ENCODE peak calls at places on chromosomes 12 and 14, in eight cellular contexts. C is lower lobe of right lung, X is gastrocnemius medialis, A is uterus, D is OCI-LY7, M is PC-3, V is psoas muscle, Q is tibial nerve. F is an unnamed sample. For H3K4me1, the result is how much of the 10 kb centered on the place peaks cover.

GRCh38 chr12:96078281-96078761 is 42.9 kb upstream of the LTA4H start:
- DNase-seq in M (no peak), V (peak), Q (no peak), A (peak), C (peak), D (no peak), X (peak), F (peak)

GRCh38 chr12:3199551-3200031 is 122.4 kb downstream of the TSPAN9 start:
- DNase-seq in X (no peak), V (no peak), D (no peak), Q (no peak), M (peak), A (peak), C (no peak), F (peak)

GRCh38 chr12:27966870-27967269 is 5.7 kb downstream of the PTHLH start:
- DNase-seq in X (no peak), C (no peak), V (no peak), Q (no peak), M (peak), A (no peak), D (no peak), F (no peak)

GRCh38 chr14:87615822-87616679 is 376.9 kb downstream of the GALC start:
- DNase-seq in Q (peak), M (peak), C (no peak), V (no peak), X (peak), D (peak), A (peak), F (peak)

GRCh38 chr14:54976316-54976715 is 50.6 kb downstream of the WDHD1 start:
- DNase-seq in M (peak), V (no peak), C (no peak), Q (no peak), D (no peak), A (no peak), X (no peak), F (no peak)

GRCh38 chr14:56811596-56812363 is 1.5 kb upstream of the OTX2 start:
- DNase-seq in X (no peak), V (no peak), M (no peak), C (no peak), Q (no peak), D (no peak), A (no peak), F (no peak)

GRCh38 chr14:25833341-25834121 is 764.3 kb downstream of the NOVA1 start:
- DNase-seq in V (no peak), X (no peak), A (peak), M (peak), C (no peak), Q (no peak), D (peak), F (no peak)

GRCh38 chr14:74867673-74868072 is 8.3 kb downstream of the PROX2 start:
- DNase-seq in M (no peak), A (no peak), Q (no peak), V (no peak), D (no peak), X (no peak), C (no peak), F (no peak)

GRCh38 chr14:74562515-74563232 is 49.4 kb downstream of the LTBP2 start:
- DNase-seq in A (no peak), X (no peak), M (no peak), D (no peak), V (peak), C (no peak), Q (no peak), F (no peak)

GRCh38 chr14:22334627-22335026 is 254.4 kb downstream of the DAD1 start:
- DNase-seq in A (no peak), V (no peak), X (no peak), D (no peak), C (no peak), M (peak), Q (no peak), F (no peak)

GRCh38 chr12:101670007-101670671 is 27.3 kb upstream of the CHPT1 start:
- DNase-seq in V (no peak), D (peak), A (no peak), M (peak), Q (no peak), X (peak), C (no peak), F (no peak)

GRCh38 chr12:95712269-95712668 is 78.3 kb downstream of the NTN4 start:
- DNase-seq in C (no peak), X (no peak), A (no peak), V (no peak), M (no peak), D (no peak), Q (no peak), F (no peak)

GRCh38 chr14:20612403-20612802 is 21.2 kb upstream of the RNASE12 start:
- DNase-seq in Q (no peak), X (no peak), A (no peak), V (no peak), M (no peak), C (no peak), D (peak), F (no peak)

GRCh38 chr12:113896194-113896593 is 69.9 kb downstream of the RBM19 start:
- DNase-seq in V (no peak), A (no peak), D (no peak), M (no peak), C (no peak), X (no peak), Q (no peak), F (no peak)

GRCh38 chr14:93007225-93007997 is 84.5 kb downstream of the CHGA start:
- DNase-seq in M (peak), D (peak), A (no peak), X (peak), Q (no peak), V (peak), C (peak), F (peak)

GRCh38 chr12:87368259-87368658 is 660.9 kb downstream of the C12orf50 start:
- DNase-seq in A (no peak), X (no peak), C (no peak), D (no peak), M (no peak), Q (no peak), V (no peak), F (no peak)

GRCh38 chr12:41486718-41487117 is 298.6 kb downstream of the PDZRN4 start:
- DNase-seq in V (no peak), C (no peak), X (no peak), Q (no peak), M (peak), D (no peak), A (no peak), F (no peak)

GRCh38 chr14:38079886-38080285 is 127.8 kb upstream of the SSTR1 start:
- DNase-seq in C (no peak), Q (no peak), A (no peak), D (no peak), X (no peak), V (no peak), M (no peak), F (no peak)

GRCh38 chr12:82527165-82527780 is 159.4 kb upstream of the TMTC2 start:
- DNase-seq in X (no peak), V (no peak), A (no peak), D (peak), M (peak), C (no peak), Q (no peak), F (peak)

GRCh38 chr14:104016873-104017650 is 68.4 kb upstream of the ASPG start:
- DNase-seq in Q (no peak), V (no peak), D (no peak), M (no peak), C (no peak), A (no peak), X (no peak), F (no peak)

GRCh38 chr14:89445252-89445973 is 28.4 kb upstream of the FOXN3 start:
- DNase-seq in Q (no peak), V (no peak), M (no peak), D (peak), A (no peak), X (no peak), C (no peak), F (no peak)

GRCh38 chr12:3033538-3033865 is 43.7 kb upstream of the TSPAN9 start:
- DNase-seq in C (no peak), Q (no peak), A (no peak), V (peak), M (no peak), D (no peak), X (peak), F (no peak)

GRCh38 chr12:124469193-124469888 is 98.1 kb downstream of the NCOR2 start:
- DNase-seq in V (no peak), A (no peak), M (peak), C (no peak), Q (no peak), D (peak), X (no peak), F (peak)

GRCh38 chr14:74140374-74140850 is 55.7 kb downstream of the LIN52 start:
- DNase-seq in Q (peak), A (no peak), X (peak), V (peak), C (peak), D (peak), M (no peak), F (peak)

GRCh38 chr12:62784576-62784975 is 150.4 kb downstream of the PPM1H start:
- DNase-seq in M (peak), C (no peak), X (no peak), A (no peak), D (no peak), V (no peak), Q (no peak), F (no peak)

DNA sequence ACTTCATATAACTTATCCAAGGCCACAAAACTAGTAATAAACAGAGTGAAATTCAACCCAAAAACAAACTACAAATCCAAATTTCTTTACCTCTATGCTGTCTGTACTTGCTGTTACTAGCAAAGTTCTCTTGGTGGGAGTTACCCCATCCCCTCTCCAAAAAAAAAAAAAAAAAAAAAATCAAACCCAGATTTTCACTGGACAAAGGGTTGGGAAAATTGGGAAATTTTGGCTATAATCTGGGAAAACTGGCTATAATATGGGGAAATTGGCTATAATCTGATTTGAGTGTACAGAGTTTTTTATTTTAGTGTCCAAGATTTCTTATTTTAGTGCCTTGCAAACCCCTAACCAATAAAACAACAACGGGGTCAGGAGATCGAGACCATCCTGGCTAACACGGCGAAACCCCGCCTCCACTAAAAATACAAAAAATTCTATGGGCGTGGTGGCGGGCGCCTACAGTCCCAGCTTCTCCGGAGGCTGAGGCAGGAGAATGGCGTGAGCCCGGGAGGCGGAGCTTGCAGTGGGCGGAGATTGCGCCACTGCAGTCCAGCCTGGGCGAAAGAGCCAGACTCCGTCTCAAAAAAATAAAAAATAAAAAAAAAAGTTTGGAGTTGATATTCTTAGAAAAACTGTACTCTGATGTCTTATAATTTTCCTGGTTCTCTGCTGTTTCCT is 148.4 kb downstream of the CHST11 start:
- DNase-seq in M (no peak), X (peak), Q (no peak), A (peak), C (peak), V (peak), D (no peak), F (no peak)
- H3K4me1 ChIP-seq in M (under half), X (under half), Q (under half), A (under half), C (half or more), V (under half), D (under half), F (under half)

GRCh38 chr14:68949236-68949965 is 29.7 kb downstream of the ACTN1 start:
- DNase-seq in V (no peak), D (no peak), C (no peak), Q (no peak), A (no peak), M (no peak), X (no peak), F (no peak)

GRCh38 chr14:68952544-68953535 is 26.3 kb downstream of the ACTN1 start:
- DNase-seq in A (peak), D (no peak), M (no peak), Q (no peak), V (no peak), X (no peak), C (no peak), F (peak)

GRCh38 chr14:68950111-68950510 is 29.0 kb downstream of the ACTN1 start:
- DNase-seq in M (no peak), V (no peak), X (no peak), Q (no peak), C (no peak), D (no peak), A (no peak), F (no peak)

GRCh38 chr14:68951800-68952540 is 27.1 kb downstream of the ACTN1 start:
- DNase-seq in M (no peak), X (no peak), Q (no peak), A (no peak), D (no peak), C (no peak), V (no peak), F (no peak)

DNA sequence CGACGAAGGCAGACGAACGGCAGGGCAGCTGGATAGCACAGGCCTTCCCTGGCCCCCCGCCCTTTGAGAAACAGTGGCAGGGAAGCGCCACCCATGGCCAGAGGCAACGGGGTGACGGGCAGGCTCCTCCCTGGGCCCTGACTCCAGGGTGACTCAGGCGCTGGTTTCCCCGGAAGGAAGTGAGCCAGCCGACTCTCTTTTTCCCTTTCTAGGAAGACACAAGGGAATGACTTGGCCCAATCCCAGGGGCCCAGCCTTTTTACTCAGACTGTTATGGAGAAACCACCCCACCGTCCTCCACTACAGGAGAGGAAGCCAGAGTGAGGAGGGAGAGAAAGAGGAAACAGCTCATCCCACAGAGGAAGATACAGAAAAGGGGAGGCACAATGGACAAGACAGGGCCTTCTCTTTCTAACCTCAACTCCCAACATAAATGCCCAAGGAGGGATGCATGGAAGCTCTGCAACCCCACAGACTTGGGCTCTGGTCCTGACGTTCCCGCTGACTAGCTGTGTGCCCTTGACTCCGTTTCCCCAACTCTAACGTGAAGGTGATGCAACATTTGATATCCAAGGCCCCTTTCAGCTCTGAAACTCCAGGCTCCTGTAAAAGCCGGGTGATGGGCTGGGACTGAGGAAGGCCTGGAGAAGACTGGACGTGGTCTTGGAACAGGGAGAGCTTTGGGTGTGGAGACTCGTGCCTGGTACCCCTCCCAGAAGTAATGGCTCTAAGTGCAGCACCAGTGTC is 27.9 kb downstream of the ACTN1 start:
- DNase-seq in D (no peak), X (peak), C (peak), Q (peak), A (peak), V (peak), M (peak), F (peak)
- H3K4me3 ChIP-seq in D (no peak), X (no peak), C (no peak), Q (no peak), A (no peak), V (no peak), M (peak), F (no peak)

DNA sequence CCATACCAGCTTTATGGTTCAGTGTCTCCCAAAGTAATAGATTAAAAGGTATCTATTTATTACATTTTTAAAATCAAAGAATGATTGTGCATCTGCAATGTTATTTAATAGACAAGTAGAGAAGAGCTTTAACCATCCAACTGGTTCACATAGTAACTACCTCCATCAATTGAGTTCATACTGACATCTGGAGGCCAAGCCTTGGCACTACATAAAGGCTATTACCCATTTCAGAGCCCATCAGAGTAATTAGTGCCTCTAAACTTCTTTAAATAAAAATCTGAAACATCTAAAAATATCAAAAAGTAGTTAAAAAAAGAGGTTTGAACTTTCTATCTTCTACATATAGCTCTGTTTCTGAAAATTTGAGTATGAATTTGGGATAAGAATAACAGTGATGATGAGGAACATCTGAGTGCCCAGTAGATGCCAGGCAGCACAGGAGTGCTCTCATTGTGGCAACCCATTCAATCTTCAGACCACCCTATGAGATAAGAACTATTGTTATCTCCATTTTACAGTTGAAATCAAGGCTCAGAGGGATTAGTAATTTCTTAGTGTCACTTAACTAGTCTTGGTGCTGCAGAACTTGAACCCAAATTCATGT is 132.9 kb upstream of the DAAM1 start:
- DNase-seq in Q (no peak), M (peak), X (no peak), V (no peak), D (peak), C (no peak), A (no peak), F (no peak)
- TF ChIP-seq CTCF in Q (peak), M (peak), X (peak), V (peak), D (peak), C (peak), A (peak), F (peak)

GRCh38 chr12:121432740-121433476 is 33.0 kb downstream of the RNF34 start:
- DNase-seq in C (no peak), Q (no peak), D (no peak), X (no peak), M (no peak), V (no peak), A (no peak), F (no peak)
- H3K4me1 ChIP-seq in C (under half), Q (under half), D (under half), X (under half), M (under half), V (under half), A (under half), F (under half)

GRCh38 chr14:57962293-57962996 is 96.6 kb upstream of the SLC35F4 start:
- DNase-seq in Q (no peak), V (no peak), C (no peak), D (no peak), A (peak), X (no peak), M (no peak), F (no peak)

GRCh38 chr14:57963071-57963470 is 97.2 kb upstream of the SLC35F4 start:
- DNase-seq in M (no peak), A (no peak), C (no peak), Q (no peak), X (no peak), V (no peak), D (no peak), F (no peak)

GRCh38 chr14:57961793-57962075 is 95.8 kb upstream of the SLC35F4 start:
- DNase-seq in M (no peak), V (no peak), A (no peak), Q (no peak), C (no peak), X (no peak), D (no peak), F (no peak)

GRCh38 chr14:57960946-57961792 is 95.3 kb upstream of the SLC35F4 start:
- DNase-seq in Q (no peak), D (no peak), V (no peak), X (no peak), C (no peak), A (no peak), M (no peak), F (no peak)

DNA sequence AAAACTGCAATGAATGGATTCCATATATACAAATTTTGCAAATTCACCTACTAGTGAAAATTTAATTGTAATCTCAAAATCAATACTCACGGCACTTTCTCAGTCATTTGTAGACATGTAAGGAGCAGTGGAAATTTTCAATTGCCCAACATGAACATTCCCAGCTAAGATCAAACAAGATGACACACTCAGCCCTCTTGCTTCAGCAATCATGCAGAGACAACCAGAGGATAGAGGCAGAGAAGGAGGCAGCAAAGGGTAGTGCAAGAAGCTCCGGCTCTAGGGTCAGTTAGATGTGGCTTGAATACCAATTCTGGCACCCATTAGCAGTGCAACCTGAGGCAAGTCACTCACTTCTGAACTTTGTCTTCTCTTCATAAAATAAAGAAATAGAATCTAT is 91.5 kb upstream of the SLC35F4 start:
- DNase-seq in M (no peak), C (no peak), D (no peak), A (no peak), Q (no peak), V (no peak), X (no peak), F (no peak)
- H3K4me3 ChIP-seq in M (no peak), C (no peak), D (no peak), A (no peak), Q (no peak), V (no peak), X (no peak), F (no peak)

GRCh38 chr14:97180304-97181200 is 383.4 kb downstream of the VRK1 start:
- DNase-seq in A (no peak), X (no peak), C (no peak), M (peak), V (no peak), D (no peak), Q (no peak), F (no peak)

GRCh38 chr14:97179573-97179972 is 382.4 kb downstream of the VRK1 start:
- DNase-seq in M (peak), X (no peak), Q (no peak), A (no peak), V (no peak), C (no peak), D (no peak), F (no peak)

GRCh38 chr14:97177635-97178034 is 380.5 kb downstream of the VRK1 start:
- DNase-seq in A (no peak), D (no peak), Q (no peak), C (no peak), M (no peak), V (no peak), X (no peak), F (no peak)

GRCh38 chr14:97178781-97179180 is 381.6 kb downstream of the VRK1 start:
- DNase-seq in Q (no peak), M (peak), X (no peak), A (no peak), C (no peak), V (no peak), D (no peak), F (no peak)

DNA sequence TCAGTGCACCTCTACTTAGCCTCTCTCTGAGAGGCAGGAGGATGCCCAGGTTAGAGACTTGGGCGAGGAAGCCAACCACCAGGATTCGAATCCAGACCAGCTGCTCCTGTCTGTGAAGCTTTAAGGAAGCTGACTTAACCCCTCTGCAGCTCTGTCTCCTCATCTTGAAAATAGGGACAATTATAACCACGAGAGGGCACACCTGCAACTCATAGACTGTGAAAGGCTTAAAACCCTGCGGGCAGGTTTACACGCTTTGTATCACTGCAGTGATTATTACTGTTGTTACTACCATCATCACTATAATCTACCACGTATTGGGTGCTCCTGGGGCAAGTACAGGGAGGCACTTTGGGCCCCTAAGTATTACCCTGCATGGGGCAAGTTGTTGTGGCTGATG is 379.8 kb downstream of the VRK1 start:
- DNase-seq in A (no peak), C (no peak), D (peak), V (no peak), Q (no peak), X (no peak), M (peak), F (no peak)
- TF ChIP-seq CTCF in A (no peak), C (no peak), D (peak), V (no peak), Q (no peak), X (no peak), M (peak), F (peak)